ENCODE peak calls at places on chromosomes 4 and X, in seven cellular contexts. I, Q, W, T, B, M and G are unnamed samples.
A peak's percentile ranks its signal among the peaks of the same experiment; 100 is the strongest.

GRCh38 chrX:18701621-18702361 is 5.7 kb upstream of the PPEF1 start:
- DNase-seq in I (no peak), Q (no peak), W (peak; percentile 32), T (no peak), B (peak; percentile 9), M (no peak), G (no peak)

GRCh38 chr4:26197018-26197779 is 123.6 kb upstream of the RBPJ start:
- DNase-seq in I (no peak), Q (no peak), W (peak; percentile 88), T (no peak), B (peak; percentile 97), M (no peak), G (no peak)

GRCh38 chr4:25085621-25086020 is 54.9 kb upstream of the LGI2 start:
- DNase-seq in I (no peak), Q (no peak), W (no peak), T (no peak), B (no peak), M (no peak), G (no peak)

GRCh38 chr4:181854142-181854541 is 389.1 kb upstream of the TENM3 start:
- DNase-seq in I (no peak), Q (no peak), W (no peak), T (no peak), B (no peak), M (no peak), G (no peak)

GRCh38 chrX:93875621-93876282 is 201.7 kb downstream of the FAM133A start:
- DNase-seq in I (no peak), Q (no peak), W (no peak), T (no peak), B (no peak), M (no peak), G (no peak)

GRCh38 chrX:14729058-14729457 is 143.8 kb downstream of the FANCB start:
- DNase-seq in I (no peak), Q (no peak), W (no peak), T (no peak), B (peak; percentile 21), M (no peak), G (peak; percentile 2)

GRCh38 chr4:129498626-129499025 is 402.7 kb downstream of the C4orf33 start:
- DNase-seq in I (no peak), Q (no peak), W (no peak), T (no peak), B (no peak), M (no peak), G (no peak)

GRCh38 chr4:121182296-121182695 is 18.2 kb upstream of the TNIP3 start:
- DNase-seq in I (no peak), Q (no peak), W (peak; percentile 36), T (no peak), B (peak; percentile 33), M (no peak), G (no peak)

GRCh38 chr4:26127851-26128337 is 192.9 kb upstream of the RBPJ start:
- DNase-seq in I (no peak), Q (no peak), W (no peak), T (no peak), B (no peak), M (no peak), G (no peak)

GRCh38 chr4:71635094-71635493 is 148.8 kb downstream of the GC start:
- DNase-seq in I (no peak), Q (no peak), W (peak; percentile 4), T (no peak), B (no peak), M (no peak), G (no peak)

GRCh38 chrX:101759000-101759399 is 99.3 kb upstream of the ARMCX2 start:
- DNase-seq in I (peak; percentile 53), Q (peak; percentile 52), W (peak; percentile 52), T (peak; percentile 82), B (peak; percentile 49), M (peak; percentile 10), G (peak; percentile 92)

GRCh38 chrX:20414781-20415445 is 148.2 kb upstream of the RPS6KA3 start:
- DNase-seq in I (no peak), Q (no peak), W (peak; percentile 50), T (no peak), B (peak; percentile 47), M (peak; percentile 29), G (peak; percentile 36)

GRCh38 chr4:47209833-47210232 is 178.5 kb downstream of the GABRB1 start:
- DNase-seq in I (no peak), Q (no peak), W (peak; percentile 84), T (no peak), B (peak; percentile 90), M (no peak), G (no peak)

GRCh38 chr4:153127773-153128494 is 76.3 kb upstream of the TRIM2 start:
- DNase-seq in I (peak; percentile 63), Q (peak; percentile 96), W (peak; percentile 80), T (peak; percentile 87), B (peak; percentile 77), M (peak; percentile 84), G (peak; percentile 88)

GRCh38 chrX:22520128-22520828 is 247.6 kb downstream of the CBLL2 start:
- DNase-seq in I (no peak), Q (no peak), W (no peak), T (no peak), B (no peak), M (no peak), G (peak; percentile 15)

GRCh38 chrX:107272431-107272921 is 66.1 kb downstream of the DNAAF6 start:
- DNase-seq in I (no peak), Q (no peak), W (no peak), T (peak; percentile 69), B (no peak), M (no peak), G (peak; percentile 65)

GRCh38 chr4:142419712-142420111 is 426.4 kb downstream of the INPP4B start:
- DNase-seq in I (no peak), Q (no peak), W (no peak), T (no peak), B (no peak), M (no peak), G (no peak)

DNA sequence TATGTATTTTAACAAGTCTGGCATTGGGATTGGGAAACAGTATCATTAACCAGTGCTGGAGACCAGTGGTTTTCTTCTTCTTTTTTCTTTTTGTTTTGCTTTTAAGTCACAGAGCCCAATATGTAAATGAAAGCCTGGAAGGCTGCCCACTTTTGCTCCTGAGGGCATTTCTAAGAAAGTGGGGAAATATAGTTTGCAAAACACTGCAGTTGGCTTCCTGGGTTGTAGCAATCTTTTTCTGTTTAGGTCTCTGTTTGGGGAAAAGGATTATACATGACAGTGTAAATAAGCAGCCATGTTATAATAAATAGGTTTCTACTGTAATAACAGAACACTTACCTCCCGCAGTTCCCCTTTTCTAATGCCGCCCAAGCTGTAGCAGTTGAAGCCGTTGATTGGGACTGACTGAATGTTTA is 105.5 kb downstream of the TMEM164 start:
- DNase-seq in I (no peak), Q (no peak), W (peak; percentile 79), T (no peak), B (peak; percentile 36), M (no peak), G (no peak)
- H2BK5ac ChIP-seq in I (no peak overlapping the region), Q (no peak overlapping the region), W (no peak overlapping the region), T (no peak overlapping the region), B (no peak overlapping the region), M (no peak overlapping the region), G (no peak overlapping the region)

GRCh38 chr4:75605928-75606327 is 24.4 kb downstream of the CDKL2 start:
- DNase-seq in I (no peak), Q (no peak), W (peak; percentile 10), T (no peak), B (peak; percentile 47), M (no peak), G (no peak)
- H2BK5ac ChIP-seq in I (no peak overlapping the region), Q (no peak overlapping the region), W (no peak overlapping the region), T (no peak overlapping the region), B (no peak overlapping the region), M (no peak overlapping the region), G (no peak overlapping the region)

GRCh38 chr4:184355857-184356256 is 118.5 kb downstream of the IRF2 start:
- DNase-seq in I (no peak), Q (no peak), W (no peak), T (peak; percentile 1), B (no peak), M (no peak), G (no peak)
- H2BK5ac ChIP-seq in I (no peak overlapping the region), Q (no peak overlapping the region), W (no peak overlapping the region), T (no peak overlapping the region), B (no peak overlapping the region), M (no peak overlapping the region), G (no peak overlapping the region)

DNA sequence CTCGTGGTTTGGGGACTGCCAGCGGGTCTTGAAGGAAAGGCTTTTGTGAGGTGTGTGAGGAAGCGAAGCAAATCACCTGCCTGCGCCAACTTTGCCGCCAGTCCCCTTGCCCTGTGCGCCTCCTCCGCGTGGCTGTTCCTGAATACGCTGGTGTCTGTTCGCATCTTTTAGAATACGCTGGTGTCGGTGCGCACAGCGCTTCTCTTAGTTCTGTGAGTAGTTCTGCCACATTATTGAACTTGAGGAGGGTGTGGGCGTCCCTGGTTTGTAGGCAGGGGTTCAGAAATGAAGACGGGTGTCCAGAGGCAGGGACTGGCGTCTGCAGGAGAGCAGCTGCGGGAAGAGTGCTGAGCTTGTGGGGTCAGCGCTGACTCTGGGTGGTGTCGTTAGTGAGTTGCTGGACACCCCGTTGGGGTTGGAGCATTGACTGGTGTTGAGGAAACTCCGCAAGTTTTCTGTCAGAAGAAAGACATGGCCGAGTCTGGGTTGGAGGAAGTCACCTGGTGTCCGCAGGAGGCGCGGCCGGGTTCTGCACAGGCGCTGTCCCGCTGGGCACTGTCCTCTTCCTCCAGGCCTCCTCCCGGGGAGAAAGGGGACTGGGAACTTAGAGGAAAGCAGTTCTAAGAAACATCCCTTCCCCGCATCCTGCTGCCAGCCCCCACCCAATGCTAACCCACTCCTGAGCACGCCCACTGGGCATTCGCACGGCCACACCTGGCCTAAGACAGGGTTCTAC is 952 bp downstream of the ZNF718 start:
- DNase-seq in I (no peak), Q (peak; percentile 17), W (peak; percentile 67), T (peak; percentile 74), B (peak; percentile 17), M (peak; percentile 51), G (peak; percentile 84)
- H2BK5ac ChIP-seq in I (peak overlapping the region; percentile 96), Q (peak overlapping the region; percentile 39), W (no peak overlapping the region), T (no peak overlapping the region), B (no peak overlapping the region), M (peak overlapping the region; percentile 71), G (no peak overlapping the region)

GRCh38 chrX:16923157-16923556 is 23.3 kb upstream of the REPS2 start:
- DNase-seq in I (no peak), Q (no peak), W (no peak), T (no peak), B (no peak), M (no peak), G (no peak)

GRCh38 chrX:16917120-16917519 is 29.3 kb upstream of the REPS2 start:
- DNase-seq in I (no peak), Q (no peak), W (no peak), T (no peak), B (no peak), M (no peak), G (no peak)

GRCh38 chrX:16918979-16919378 is 27.5 kb upstream of the REPS2 start:
- DNase-seq in I (no peak), Q (no peak), W (no peak), T (no peak), B (no peak), M (no peak), G (no peak)

GRCh38 chrX:16924631-16925239 is 21.7 kb upstream of the REPS2 start:
- DNase-seq in I (no peak), Q (no peak), W (no peak), T (no peak), B (no peak), M (no peak), G (no peak)

GRCh38 chrX:16920116-16920515 is 26.3 kb upstream of the REPS2 start:
- DNase-seq in I (no peak), Q (no peak), W (no peak), T (no peak), B (no peak), M (no peak), G (no peak)
- H2BK5ac ChIP-seq in I (no peak overlapping the region), Q (no peak overlapping the region), W (no peak overlapping the region), T (no peak overlapping the region), B (no peak overlapping the region), M (no peak overlapping the region), G (no peak overlapping the region)